ENCODE peak calls at places on chromosome 4, in six cellular contexts. One of them, this sample, is unnamed. For H3K4me1, the result is how much of the 10 kb centered on the place peaks cover.

GRCh38 chr4:118867311-118868067 is 21.2 kb upstream of the SYNPO2 start:
- DNase-seq in psoas muscle: no peak
- DNase-seq in PC-9: no peak
- DNase-seq in left ventricle myocardium inferior: no peak
- DNase-seq in uterus: no peak
- DNase-seq in SK-N-SH: no peak
- DNase-seq in this sample: no peak

GRCh38 chr4:1793496-1793840 is 375 bp downstream of the FGFR3 start:
- DNase-seq in psoas muscle: no peak
- DNase-seq in PC-9: peak
- DNase-seq in left ventricle myocardium inferior: peak
- DNase-seq in uterus: peak
- DNase-seq in SK-N-SH: peak
- DNase-seq in this sample: no peak

GRCh38 chr4:80043534-80043933 is 29.5 kb downstream of the ANTXR2 start:
- DNase-seq in psoas muscle: no peak
- DNase-seq in PC-9: no peak
- DNase-seq in left ventricle myocardium inferior: peak
- DNase-seq in uterus: no peak
- DNase-seq in SK-N-SH: no peak
- DNase-seq in this sample: no peak

GRCh38 chr4:126306152-126306869 is 991.6 kb downstream of the FAT4 start:
- DNase-seq in psoas muscle: no peak
- DNase-seq in PC-9: no peak
- DNase-seq in left ventricle myocardium inferior: no peak
- DNase-seq in uterus: peak
- DNase-seq in SK-N-SH: no peak
- DNase-seq in this sample: no peak

GRCh38 chr4:4333265-4333706 is 43.2 kb downstream of the ZBTB49 start:
- DNase-seq in psoas muscle: no peak
- DNase-seq in PC-9: peak
- DNase-seq in left ventricle myocardium inferior: peak
- DNase-seq in uterus: no peak
- DNase-seq in SK-N-SH: no peak
- DNase-seq in this sample: peak

GRCh38 chr4:123600921-123601904 is 204.6 kb downstream of the SPRY1 start:
- DNase-seq in psoas muscle: no peak
- DNase-seq in PC-9: no peak
- DNase-seq in left ventricle myocardium inferior: no peak
- DNase-seq in uterus: no peak
- DNase-seq in SK-N-SH: no peak
- DNase-seq in this sample: no peak

GRCh38 chr4:186161138-186161537 is 30.2 kb upstream of the CYP4V2 start:
- DNase-seq in psoas muscle: no peak
- DNase-seq in PC-9: no peak
- DNase-seq in left ventricle myocardium inferior: no peak
- DNase-seq in uterus: no peak
- DNase-seq in SK-N-SH: no peak
- DNase-seq in this sample: no peak

GRCh38 chr4:184674011-184674410 is 24.5 kb downstream of the PRIMPOL start:
- DNase-seq in psoas muscle: no peak
- DNase-seq in PC-9: no peak
- DNase-seq in left ventricle myocardium inferior: no peak
- DNase-seq in uterus: no peak
- DNase-seq in SK-N-SH: no peak
- DNase-seq in this sample: no peak

GRCh38 chr4:17562157-17562556 is 14.8 kb upstream of the LAP3 start:
- DNase-seq in psoas muscle: no peak
- DNase-seq in PC-9: no peak
- DNase-seq in left ventricle myocardium inferior: no peak
- DNase-seq in uterus: no peak
- DNase-seq in SK-N-SH: peak
- DNase-seq in this sample: no peak

GRCh38 chr4:78370625-78371372 is 180.8 kb upstream of the ANXA3 start:
- DNase-seq in psoas muscle: no peak
- DNase-seq in PC-9: peak
- DNase-seq in left ventricle myocardium inferior: no peak
- DNase-seq in uterus: no peak
- DNase-seq in SK-N-SH: no peak
- DNase-seq in this sample: no peak

GRCh38 chr4:96526625-96527024 is 686.7 kb downstream of the PDHA2 start:
- DNase-seq in psoas muscle: no peak
- DNase-seq in PC-9: no peak
- DNase-seq in left ventricle myocardium inferior: no peak
- DNase-seq in uterus: no peak
- DNase-seq in SK-N-SH: no peak
- DNase-seq in this sample: no peak

GRCh38 chr4:77158487-77158861 is 1.5 kb downstream of the CCNG2 start:
- DNase-seq in psoas muscle: no peak
- DNase-seq in PC-9: no peak
- DNase-seq in left ventricle myocardium inferior: no peak
- DNase-seq in uterus: peak
- DNase-seq in SK-N-SH: no peak
- DNase-seq in this sample: no peak

GRCh38 chr4:147954850-147955249 is 223.0 kb downstream of the ARHGAP10 start:
- DNase-seq in psoas muscle: no peak
- DNase-seq in PC-9: no peak
- DNase-seq in left ventricle myocardium inferior: no peak
- DNase-seq in uterus: no peak
- DNase-seq in SK-N-SH: no peak
- DNase-seq in this sample: no peak

GRCh38 chr4:77931452-77932135 is 69.0 kb downstream of the MRPL1 start:
- DNase-seq in psoas muscle: no peak
- DNase-seq in PC-9: no peak
- DNase-seq in left ventricle myocardium inferior: no peak
- DNase-seq in uterus: no peak
- DNase-seq in SK-N-SH: no peak
- DNase-seq in this sample: no peak

GRCh38 chr4:88033309-88033708 is 25.9 kb downstream of the PKD2 start:
- DNase-seq in psoas muscle: no peak
- DNase-seq in PC-9: peak
- DNase-seq in left ventricle myocardium inferior: no peak
- DNase-seq in uterus: no peak
- DNase-seq in SK-N-SH: peak
- DNase-seq in this sample: no peak

GRCh38 chr4:169976951-169977350 is 49.2 kb downstream of the MFAP3L start:
- DNase-seq in psoas muscle: no peak
- DNase-seq in PC-9: no peak
- DNase-seq in left ventricle myocardium inferior: no peak
- DNase-seq in uterus: no peak
- DNase-seq in SK-N-SH: no peak
- DNase-seq in this sample: no peak

GRCh38 chr4:32136081-32136787 is 1416.1 kb downstream of the PCDH7 start:
- DNase-seq in psoas muscle: no peak
- DNase-seq in PC-9: no peak
- DNase-seq in left ventricle myocardium inferior: no peak
- DNase-seq in uterus: no peak
- DNase-seq in SK-N-SH: no peak
- DNase-seq in this sample: no peak
- TF ChIP-seq CTCF in psoas muscle: no peak
- TF ChIP-seq CTCF in PC-9: no peak
- TF ChIP-seq CTCF in left ventricle myocardium inferior: no peak
- TF ChIP-seq CTCF in uterus: no peak
- TF ChIP-seq CTCF in SK-N-SH: no peak
- TF ChIP-seq CTCF in this sample: no peak

GRCh38 chr4:140047017-140047640 is 106.9 kb downstream of the MAML3 start:
- DNase-seq in psoas muscle: peak
- DNase-seq in PC-9: peak
- DNase-seq in left ventricle myocardium inferior: peak
- DNase-seq in uterus: peak
- DNase-seq in SK-N-SH: no peak
- DNase-seq in this sample: no peak

GRCh38 chr4:140047781-140048180 is 106.2 kb downstream of the MAML3 start:
- DNase-seq in psoas muscle: no peak
- DNase-seq in PC-9: no peak
- DNase-seq in left ventricle myocardium inferior: no peak
- DNase-seq in uterus: no peak
- DNase-seq in SK-N-SH: no peak
- DNase-seq in this sample: no peak

GRCh38 chr4:140049024-140049923 is 104.7 kb downstream of the MAML3 start:
- DNase-seq in psoas muscle: no peak
- DNase-seq in PC-9: peak
- DNase-seq in left ventricle myocardium inferior: no peak
- DNase-seq in uterus: peak
- DNase-seq in SK-N-SH: peak
- DNase-seq in this sample: no peak

GRCh38 chr4:140049924-140050681 is 103.9 kb downstream of the MAML3 start:
- DNase-seq in psoas muscle: no peak
- DNase-seq in PC-9: no peak
- DNase-seq in left ventricle myocardium inferior: no peak
- DNase-seq in uterus: no peak
- DNase-seq in SK-N-SH: peak
- DNase-seq in this sample: no peak

GRCh38 chr4:140048419-140049022 is 105.5 kb downstream of the MAML3 start:
- DNase-seq in psoas muscle: no peak
- DNase-seq in PC-9: no peak
- DNase-seq in left ventricle myocardium inferior: no peak
- DNase-seq in uterus: no peak
- DNase-seq in SK-N-SH: no peak
- DNase-seq in this sample: no peak
- H3K4me1 ChIP-seq in psoas muscle: under half
- H3K4me1 ChIP-seq in PC-9: half or more
- H3K4me1 ChIP-seq in left ventricle myocardium inferior: under half
- H3K4me1 ChIP-seq in uterus: under half
- H3K4me1 ChIP-seq in SK-N-SH: under half
- H3K4me1 ChIP-seq in this sample: half or more

GRCh38 chr4:121819216-121819980 is 4.3 kb downstream of the CCNA2 start:
- DNase-seq in psoas muscle: no peak
- DNase-seq in PC-9: no peak
- DNase-seq in left ventricle myocardium inferior: no peak
- DNase-seq in uterus: no peak
- DNase-seq in SK-N-SH: no peak
- DNase-seq in this sample: no peak

GRCh38 chr4:121824171-121824527 is 466 bp upstream of the CCNA2 start:
- DNase-seq in psoas muscle: no peak
- DNase-seq in PC-9: no peak
- DNase-seq in left ventricle myocardium inferior: no peak
- DNase-seq in uterus: no peak
- DNase-seq in SK-N-SH: no peak
- DNase-seq in this sample: no peak

GRCh38 chr4:121822796-121823504 is 733 bp downstream of the CCNA2 start:
- DNase-seq in psoas muscle: no peak
- DNase-seq in PC-9: peak
- DNase-seq in left ventricle myocardium inferior: no peak
- DNase-seq in uterus: peak
- DNase-seq in SK-N-SH: peak
- DNase-seq in this sample: peak

GRCh38 chr4:121823505-121824170 is at the start of gene CCNA2:
- DNase-seq in psoas muscle: peak
- DNase-seq in PC-9: peak
- DNase-seq in left ventricle myocardium inferior: peak
- DNase-seq in uterus: peak
- DNase-seq in SK-N-SH: peak
- DNase-seq in this sample: peak

DNA sequence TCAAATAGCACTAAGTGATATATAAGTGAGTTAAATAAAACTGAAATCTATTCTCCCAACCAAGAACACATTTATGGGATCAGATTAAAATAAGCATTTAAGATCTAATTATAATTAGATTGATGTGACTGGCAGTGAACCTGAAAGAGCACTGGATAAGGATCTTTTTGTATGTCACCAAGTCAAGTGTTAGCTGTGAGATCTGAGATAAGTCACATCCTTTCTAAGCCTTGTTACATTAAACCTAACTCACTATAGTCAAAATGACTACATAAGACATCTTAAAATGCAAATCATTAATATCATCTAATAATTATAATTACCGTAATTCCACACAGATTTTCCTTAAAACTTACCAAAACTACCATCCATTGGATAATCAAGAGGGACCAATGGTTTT is 1.6 kb downstream of the CCNA2 start:
- DNase-seq in psoas muscle: no peak
- DNase-seq in PC-9: no peak
- DNase-seq in left ventricle myocardium inferior: no peak
- DNase-seq in uterus: no peak
- DNase-seq in SK-N-SH: no peak
- DNase-seq in this sample: no peak
- H3K4me3 ChIP-seq in psoas muscle: no peak
- H3K4me3 ChIP-seq in PC-9: peak
- H3K4me3 ChIP-seq in left ventricle myocardium inferior: no peak
- H3K4me3 ChIP-seq in uterus: no peak
- H3K4me3 ChIP-seq in SK-N-SH: peak
- H3K4me3 ChIP-seq in this sample: no peak

GRCh38 chr4:7769936-7770674 is 169.6 kb downstream of the AFAP1 start:
- DNase-seq in psoas muscle: no peak
- DNase-seq in PC-9: no peak
- DNase-seq in left ventricle myocardium inferior: peak
- DNase-seq in uterus: no peak
- DNase-seq in SK-N-SH: peak
- DNase-seq in this sample: no peak
- TF ChIP-seq CTCF in psoas muscle: peak
- TF ChIP-seq CTCF in PC-9: peak
- TF ChIP-seq CTCF in left ventricle myocardium inferior: peak
- TF ChIP-seq CTCF in uterus: no peak
- TF ChIP-seq CTCF in SK-N-SH: peak
- TF ChIP-seq CTCF in this sample: peak

GRCh38 chr4:143374771-143375170 is 38.1 kb downstream of the GAB1 start:
- DNase-seq in psoas muscle: no peak
- DNase-seq in PC-9: no peak
- DNase-seq in left ventricle myocardium inferior: no peak
- DNase-seq in uterus: no peak
- DNase-seq in SK-N-SH: no peak
- DNase-seq in this sample: no peak
- H3K4me1 ChIP-seq in psoas muscle: half or more
- H3K4me1 ChIP-seq in PC-9: under half
- H3K4me1 ChIP-seq in left ventricle myocardium inferior: half or more
- H3K4me1 ChIP-seq in uterus: under half
- H3K4me1 ChIP-seq in SK-N-SH: under half
- H3K4me1 ChIP-seq in this sample: under half

DNA sequence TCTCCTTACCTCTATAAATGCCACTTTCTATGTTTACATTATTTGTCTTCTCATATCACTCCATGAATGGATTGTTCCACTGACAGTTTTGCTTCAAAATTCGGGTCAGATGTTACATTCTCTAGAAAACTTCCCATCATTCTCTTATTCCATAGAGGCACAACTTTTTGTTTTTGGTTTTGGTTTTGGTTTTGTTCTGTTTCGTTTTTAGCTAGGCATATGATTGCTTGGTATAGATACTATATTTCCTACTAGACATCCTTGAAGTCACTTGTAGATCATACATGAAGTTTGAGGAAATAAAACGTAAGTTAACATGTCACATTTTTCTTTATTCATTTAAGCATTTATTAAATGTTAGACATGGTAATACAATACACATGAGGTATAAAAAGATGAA is 961.0 kb downstream of the PCDH18 start:
- DNase-seq in psoas muscle: no peak
- DNase-seq in PC-9: no peak
- DNase-seq in left ventricle myocardium inferior: no peak
- DNase-seq in uterus: no peak
- DNase-seq in SK-N-SH: no peak
- DNase-seq in this sample: no peak
- H3K4me3 ChIP-seq in psoas muscle: no peak
- H3K4me3 ChIP-seq in PC-9: no peak
- H3K4me3 ChIP-seq in left ventricle myocardium inferior: no peak
- H3K4me3 ChIP-seq in uterus: no peak
- H3K4me3 ChIP-seq in SK-N-SH: no peak
- H3K4me3 ChIP-seq in this sample: no peak

DNA sequence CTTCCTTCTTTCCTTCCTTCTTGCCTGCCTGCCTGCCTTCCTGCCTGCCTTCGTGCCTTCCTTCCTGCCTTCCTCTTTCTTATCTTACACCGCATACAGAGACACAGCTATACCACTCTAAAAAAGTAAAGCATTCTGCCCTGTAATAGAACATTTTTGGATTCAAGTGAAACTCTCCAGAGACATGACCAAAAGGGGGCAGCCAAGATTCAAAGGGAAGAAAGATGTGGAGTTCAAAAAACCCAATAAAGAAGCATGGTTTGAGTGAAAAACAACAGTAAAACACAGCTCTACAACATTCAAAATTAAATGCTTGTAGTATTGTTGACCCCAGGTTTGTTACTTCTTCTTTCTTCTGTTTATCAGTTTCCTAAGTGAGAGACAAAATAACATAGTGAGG is 914.9 kb upstream of the PCDH7 start:
- DNase-seq in psoas muscle: no peak
- DNase-seq in PC-9: no peak
- DNase-seq in left ventricle myocardium inferior: no peak
- DNase-seq in uterus: no peak
- DNase-seq in SK-N-SH: no peak
- DNase-seq in this sample: no peak
- TF ChIP-seq CTCF in psoas muscle: no peak
- TF ChIP-seq CTCF in PC-9: no peak
- TF ChIP-seq CTCF in left ventricle myocardium inferior: no peak
- TF ChIP-seq CTCF in uterus: no peak
- TF ChIP-seq CTCF in SK-N-SH: peak
- TF ChIP-seq CTCF in this sample: no peak